ENCODE peak calls at places on chromosomes 13 and 19, in four cellular contexts. B is PC-9, U is left ventricle myocardium inferior, C is thyroid gland. P is an unnamed sample.

GRCh38 chr13:28047784-28048388 is 52.5 kb downstream of the FLT3 start:
- DNase-seq in B (no peak), U (no peak), C (no peak), P (no peak)

GRCh38 chr13:52746141-52746540 is 6.5 kb upstream of the CNMD start:
- DNase-seq in C (no peak), B (no peak), U (no peak), P (no peak)

GRCh38 chr13:46124967-46125933 is 20.4 kb upstream of the CPB2 start:
- DNase-seq in U (no peak), B (no peak), C (no peak), P (no peak)

GRCh38 chr19:30328096-30328495 is 44.1 kb upstream of the ZNF536 start:
- DNase-seq in C (no peak), U (no peak), B (no peak), P (peak)

GRCh38 chr13:98202026-98202425 is 25.0 kb upstream of the RNF113B start:
- DNase-seq in U (no peak), C (peak), B (no peak), P (no peak)

GRCh38 chr13:99702687-99703319 is 201.5 kb downstream of the TM9SF2 start:
- DNase-seq in C (no peak), U (no peak), B (no peak), P (no peak)

GRCh38 chr19:48654299-48655059 is 8.5 kb upstream of the CA11 start:
- DNase-seq in C (no peak), U (no peak), B (no peak), P (no peak)

GRCh38 chr19:41159861-41160260 is 33.2 kb upstream of the CYP2S1 start:
- DNase-seq in C (no peak), U (no peak), B (no peak), P (no peak)

GRCh38 chr13:24131749-24132148 is 28.8 kb upstream of the SPATA13 start:
- DNase-seq in U (no peak), B (no peak), C (no peak), P (no peak)

GRCh38 chr13:102566513-102566912 is 30.3 kb upstream of the TPP2 start:
- DNase-seq in C (no peak), U (no peak), B (no peak), P (no peak)

GRCh38 chr13:54449922-54450321 is 1421.3 kb downstream of the OLFM4 start:
- DNase-seq in B (no peak), C (no peak), U (no peak), P (no peak)

GRCh38 chr13:38419312-38419873 is 69.7 kb downstream of the UFM1 start:
- DNase-seq in B (no peak), C (no peak), U (no peak), P (no peak)

GRCh38 chr13:109745702-109746101 is 40.7 kb downstream of the IRS2 start:
- DNase-seq in U (no peak), B (no peak), C (no peak), P (peak)

GRCh38 chr19:15199652-15200574 is 882 bp downstream of the NOTCH3 start:
- DNase-seq in B (peak), U (no peak), C (peak), P (no peak)

GRCh38 chr19:15200575-15201364 is at the start of gene NOTCH3:
- DNase-seq in B (peak), U (no peak), C (peak), P (no peak)

GRCh38 chr19:15198006-15198356 is 2.8 kb downstream of the NOTCH3 start:
- DNase-seq in U (no peak), C (no peak), B (no peak), P (no peak)

GRCh38 chr19:15197275-15198005 is 3.4 kb downstream of the NOTCH3 start:
- DNase-seq in U (no peak), B (no peak), C (no peak), P (no peak)

GRCh38 chr19:15199219-15199651 is 1.6 kb downstream of the NOTCH3 start:
- DNase-seq in U (no peak), C (no peak), B (no peak), P (no peak)
- H3K27ac ChIP-seq in U (peak), C (no peak), B (peak), P (no peak)

DNA sequence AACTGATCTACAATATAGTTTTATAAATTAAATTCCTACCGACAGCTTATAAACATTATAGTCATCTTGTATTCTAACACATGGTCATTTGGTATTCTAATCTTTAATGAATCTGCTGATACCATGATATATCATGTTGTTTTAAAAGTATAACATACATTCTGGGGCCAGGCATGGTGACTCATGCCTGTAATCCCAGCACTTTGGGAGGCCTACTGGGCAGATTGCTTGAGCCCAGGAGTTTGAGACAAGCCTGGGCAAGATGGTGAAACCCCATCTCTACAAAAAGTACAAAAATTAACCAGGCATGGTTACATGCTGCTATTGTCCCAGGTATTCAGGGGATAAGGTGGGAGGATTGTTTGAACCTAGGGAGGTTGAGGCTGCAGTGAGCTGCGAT is 3.1 kb downstream of the ZNF383 start:
- DNase-seq in U (no peak), B (no peak), C (no peak), P (no peak)
- H3K4me3 ChIP-seq in U (no peak), B (no peak), C (no peak), P (no peak)

GRCh38 chr13:113784645-113785024 is 25.6 kb downstream of the TMEM255B start:
- DNase-seq in C (no peak), U (no peak), B (no peak), P (no peak)

GRCh38 chr13:113785051-113786010 is 26.3 kb downstream of the TMEM255B start:
- DNase-seq in B (peak), U (no peak), C (no peak), P (no peak)

GRCh38 chr13:113783482-113783881 is 24.5 kb downstream of the TMEM255B start:
- DNase-seq in U (no peak), C (no peak), B (no peak), P (no peak)

GRCh38 chr13:113782472-113782871 is 23.4 kb downstream of the TMEM255B start:
- DNase-seq in U (no peak), B (no peak), C (no peak), P (no peak)

DNA sequence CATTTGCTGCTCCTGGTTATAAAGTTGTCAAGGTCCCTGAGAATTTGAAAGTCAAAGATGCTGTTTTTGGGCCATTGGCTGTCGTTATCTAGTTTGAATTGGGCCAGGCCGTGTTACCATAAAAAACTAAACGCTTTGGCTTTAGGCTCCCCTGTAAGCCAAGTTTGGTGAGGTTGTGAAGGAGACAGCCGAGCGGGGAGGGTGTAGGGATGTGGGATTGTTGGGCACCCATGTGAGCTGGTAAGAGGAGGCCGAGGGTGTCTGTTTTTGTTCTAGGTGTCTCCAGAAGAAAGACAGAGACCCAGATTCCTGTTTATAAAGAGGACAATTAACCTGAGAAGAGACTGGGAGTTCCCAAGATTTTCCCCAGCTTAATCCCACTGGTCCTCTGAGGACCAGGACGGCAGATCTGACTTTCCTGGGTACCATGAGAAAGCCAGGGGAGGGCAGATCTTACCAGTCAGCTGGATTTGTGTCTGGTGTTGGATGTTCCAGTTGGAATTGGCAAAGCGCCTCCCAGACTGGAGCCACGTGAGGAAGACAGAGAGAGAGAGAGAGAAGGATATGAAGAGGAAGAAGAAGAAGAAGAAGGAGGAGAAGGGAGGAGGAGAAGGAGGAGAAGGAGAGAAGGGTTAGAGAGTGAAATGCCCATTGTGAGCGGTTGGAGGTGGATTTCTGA is 25.1 kb downstream of the TMEM255B start:
- DNase-seq in C (no peak), B (no peak), U (no peak), P (no peak)
- H3K27ac ChIP-seq in C (no peak), B (peak), U (no peak), P (no peak)

GRCh38 chr19:18225702-18226468 is at the start of gene PDE4C:
- DNase-seq in U (peak), C (no peak), B (no peak), P (peak)

GRCh38 chr19:18226956-18227780 is 930 bp upstream of the PDE4C start:
- DNase-seq in C (no peak), B (no peak), U (no peak), P (no peak)

GRCh38 chr19:18223860-18224524 is 2.2 kb downstream of the PDE4C start:
- DNase-seq in C (no peak), U (peak), B (peak), P (peak)

GRCh38 chr19:18224525-18225354 is 1.5 kb downstream of the PDE4C start:
- DNase-seq in C (peak), B (peak), U (peak), P (peak)

GRCh38 chr19:18225355-18225701 is 910 bp downstream of the PDE4C start:
- DNase-seq in U (no peak), C (no peak), B (no peak), P (no peak)
- H3K4me3 ChIP-seq in U (peak), C (no peak), B (no peak), P (no peak)

DNA sequence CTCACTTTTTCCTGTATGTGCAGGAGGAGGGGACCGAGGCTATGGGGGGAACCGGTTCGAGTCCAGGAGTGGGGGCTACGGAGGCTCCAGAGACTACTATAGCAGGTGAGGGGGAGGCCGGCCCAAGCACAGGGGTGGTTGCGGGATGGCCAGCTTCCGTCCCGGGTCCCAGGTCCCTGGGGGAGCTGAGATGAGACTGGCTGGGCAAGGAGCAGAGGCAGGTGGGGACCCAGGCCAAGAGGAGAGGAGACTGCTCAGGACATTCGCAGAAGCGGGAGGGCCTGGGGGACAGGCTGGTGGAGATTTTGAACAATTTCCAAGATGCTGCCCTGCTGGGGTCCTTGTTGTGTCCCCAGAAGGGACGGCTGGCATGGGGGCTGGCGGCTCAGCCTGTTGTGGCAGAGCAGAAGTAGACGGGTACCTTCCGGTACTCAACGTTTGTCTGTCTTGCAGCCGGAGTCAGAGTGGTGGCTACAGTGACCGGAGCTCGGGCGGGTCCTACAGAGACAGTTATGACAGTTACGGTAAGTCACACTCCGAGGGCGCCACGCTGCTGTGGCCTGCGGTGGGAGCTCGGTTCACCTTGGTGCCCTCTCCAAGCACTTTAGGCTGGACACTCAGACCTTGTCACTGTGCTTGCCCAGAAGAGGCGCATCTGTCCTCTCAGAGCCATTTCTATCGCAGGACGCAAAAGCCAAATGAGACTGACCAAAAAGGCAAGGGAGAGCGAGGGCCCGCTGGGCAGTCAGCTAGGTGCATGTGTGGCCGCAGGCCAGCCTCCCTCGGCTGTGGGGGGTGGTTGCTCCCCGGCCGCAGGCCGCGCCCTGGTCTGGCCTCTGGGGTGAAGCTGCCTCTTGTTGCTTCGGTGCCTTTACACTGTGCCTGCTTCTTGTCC is 2.6 kb downstream of the CIRBP start:
- DNase-seq in B (no peak), U (no peak), C (no peak), P (peak)
- H3K27ac ChIP-seq in B (no peak), U (peak), C (no peak), P (peak)